ENCODE peak calls at places on chromosomes 2 and 18, in nine cellular contexts. One of them, this sample, is unnamed.

GRCh38 chr2:63680455-63680854 is 91.7 kb downstream of the MDH1 start:
- DNase-seq in Ammon's horn: no peak
- DNase-seq in T-helper 1 cell: no peak
- DNase-seq in uterus: no peak
- DNase-seq in endothelial cell: no peak
- DNase-seq in NCI-H82: no peak
- DNase-seq in EL: no peak
- DNase-seq in upper lobe of right lung: no peak
- DNase-seq in activated T-cell treated with anti-CD3 and anti-CD28 coated beads for 4 hours: no peak
- DNase-seq in this sample: no peak

GRCh38 chr2:95049961-95050360 is 24.5 kb downstream of the MAL start:
- DNase-seq in uterus: no peak
- DNase-seq in Ammon's horn: no peak
- DNase-seq in upper lobe of right lung: peak
- DNase-seq in EL: no peak
- DNase-seq in T-helper 1 cell: no peak
- DNase-seq in NCI-H82: no peak
- DNase-seq in endothelial cell: no peak
- DNase-seq in activated T-cell treated with anti-CD3 and anti-CD28 coated beads for 4 hours: no peak
- DNase-seq in this sample: no peak

GRCh38 chr2:86477349-86477748 is 36.2 kb downstream of the KDM3A start:
- DNase-seq in EL: peak
- DNase-seq in NCI-H82: no peak
- DNase-seq in T-helper 1 cell: no peak
- DNase-seq in activated T-cell treated with anti-CD3 and anti-CD28 coated beads for 4 hours: no peak
- DNase-seq in endothelial cell: no peak
- DNase-seq in Ammon's horn: no peak
- DNase-seq in uterus: no peak
- DNase-seq in upper lobe of right lung: no peak
- DNase-seq in this sample: no peak

GRCh38 chr2:96882906-96883305 is 13.0 kb upstream of the SEMA4C start:
- DNase-seq in uterus: no peak
- DNase-seq in upper lobe of right lung: no peak
- DNase-seq in activated T-cell treated with anti-CD3 and anti-CD28 coated beads for 4 hours: no peak
- DNase-seq in NCI-H82: no peak
- DNase-seq in EL: no peak
- DNase-seq in T-helper 1 cell: no peak
- DNase-seq in Ammon's horn: no peak
- DNase-seq in endothelial cell: no peak
- DNase-seq in this sample: no peak

GRCh38 chr2:125582521-125582920 is 1073.4 kb upstream of the GYPC start:
- DNase-seq in EL: no peak
- DNase-seq in activated T-cell treated with anti-CD3 and anti-CD28 coated beads for 4 hours: no peak
- DNase-seq in T-helper 1 cell: no peak
- DNase-seq in upper lobe of right lung: no peak
- DNase-seq in uterus: no peak
- DNase-seq in NCI-H82: no peak
- DNase-seq in Ammon's horn: no peak
- DNase-seq in endothelial cell: no peak
- DNase-seq in this sample: no peak

GRCh38 chr18:11512096-11513030 is 97.0 kb upstream of the SLC35G4 start:
- DNase-seq in endothelial cell: peak
- DNase-seq in upper lobe of right lung: no peak
- DNase-seq in NCI-H82: no peak
- DNase-seq in EL: peak
- DNase-seq in T-helper 1 cell: no peak
- DNase-seq in uterus: no peak
- DNase-seq in activated T-cell treated with anti-CD3 and anti-CD28 coated beads for 4 hours: no peak
- DNase-seq in Ammon's horn: no peak
- DNase-seq in this sample: no peak

GRCh38 chr2:38598991-38599295 is 3.8 kb downstream of the HNRNPLL start:
- DNase-seq in endothelial cell: no peak
- DNase-seq in NCI-H82: peak
- DNase-seq in activated T-cell treated with anti-CD3 and anti-CD28 coated beads for 4 hours: no peak
- DNase-seq in T-helper 1 cell: no peak
- DNase-seq in uterus: no peak
- DNase-seq in EL: peak
- DNase-seq in Ammon's horn: no peak
- DNase-seq in upper lobe of right lung: no peak
- DNase-seq in this sample: no peak

GRCh38 chr18:76202322-76202721 is 292.7 kb downstream of the ZNF516 start:
- DNase-seq in endothelial cell: no peak
- DNase-seq in uterus: no peak
- DNase-seq in upper lobe of right lung: no peak
- DNase-seq in Ammon's horn: no peak
- DNase-seq in activated T-cell treated with anti-CD3 and anti-CD28 coated beads for 4 hours: no peak
- DNase-seq in EL: no peak
- DNase-seq in NCI-H82: no peak
- DNase-seq in T-helper 1 cell: no peak
- DNase-seq in this sample: no peak

GRCh38 chr2:101753207-101753616 is 55.7 kb downstream of the MAP4K4 start:
- DNase-seq in activated T-cell treated with anti-CD3 and anti-CD28 coated beads for 4 hours: no peak
- DNase-seq in endothelial cell: no peak
- DNase-seq in EL: no peak
- DNase-seq in T-helper 1 cell: no peak
- DNase-seq in uterus: no peak
- DNase-seq in NCI-H82: no peak
- DNase-seq in upper lobe of right lung: no peak
- DNase-seq in Ammon's horn: no peak
- DNase-seq in this sample: no peak

GRCh38 chr2:135843671-135844070 is 6.7 kb upstream of the LCT start:
- DNase-seq in Ammon's horn: no peak
- DNase-seq in activated T-cell treated with anti-CD3 and anti-CD28 coated beads for 4 hours: no peak
- DNase-seq in endothelial cell: no peak
- DNase-seq in T-helper 1 cell: no peak
- DNase-seq in uterus: no peak
- DNase-seq in EL: no peak
- DNase-seq in NCI-H82: no peak
- DNase-seq in upper lobe of right lung: no peak
- DNase-seq in this sample: no peak

GRCh38 chr2:135512099-135512498 is 18.9 kb downstream of the ZRANB3 start:
- DNase-seq in activated T-cell treated with anti-CD3 and anti-CD28 coated beads for 4 hours: no peak
- DNase-seq in endothelial cell: no peak
- DNase-seq in EL: no peak
- DNase-seq in NCI-H82: no peak
- DNase-seq in uterus: no peak
- DNase-seq in Ammon's horn: no peak
- DNase-seq in upper lobe of right lung: no peak
- DNase-seq in T-helper 1 cell: no peak
- DNase-seq in this sample: no peak

GRCh38 chr18:44178476-44178875 is 502.2 kb upstream of the SETBP1 start:
- DNase-seq in endothelial cell: no peak
- DNase-seq in NCI-H82: no peak
- DNase-seq in upper lobe of right lung: no peak
- DNase-seq in EL: no peak
- DNase-seq in activated T-cell treated with anti-CD3 and anti-CD28 coated beads for 4 hours: no peak
- DNase-seq in T-helper 1 cell: no peak
- DNase-seq in Ammon's horn: no peak
- DNase-seq in uterus: peak
- DNase-seq in this sample: no peak

GRCh38 chr2:130844161-130844560 is 7.4 kb downstream of the ARHGEF4 start:
- DNase-seq in Ammon's horn: no peak
- DNase-seq in EL: no peak
- DNase-seq in endothelial cell: no peak
- DNase-seq in upper lobe of right lung: no peak
- DNase-seq in uterus: no peak
- DNase-seq in T-helper 1 cell: no peak
- DNase-seq in NCI-H82: no peak
- DNase-seq in activated T-cell treated with anti-CD3 and anti-CD28 coated beads for 4 hours: no peak
- DNase-seq in this sample: no peak

GRCh38 chr18:55407191-55407590 is 180.8 kb downstream of the TCF4 start:
- DNase-seq in Ammon's horn: no peak
- DNase-seq in T-helper 1 cell: no peak
- DNase-seq in upper lobe of right lung: no peak
- DNase-seq in NCI-H82: no peak
- DNase-seq in uterus: no peak
- DNase-seq in activated T-cell treated with anti-CD3 and anti-CD28 coated beads for 4 hours: no peak
- DNase-seq in EL: no peak
- DNase-seq in endothelial cell: no peak
- DNase-seq in this sample: no peak

GRCh38 chr2:8239402-8240127 is 442.3 kb upstream of the ID2 start:
- DNase-seq in Ammon's horn: peak
- DNase-seq in upper lobe of right lung: no peak
- DNase-seq in activated T-cell treated with anti-CD3 and anti-CD28 coated beads for 4 hours: no peak
- DNase-seq in endothelial cell: no peak
- DNase-seq in uterus: no peak
- DNase-seq in T-helper 1 cell: no peak
- DNase-seq in EL: no peak
- DNase-seq in NCI-H82: no peak
- DNase-seq in this sample: no peak

GRCh38 chr2:72527424-72527823 is 298.4 kb downstream of the EXOC6B start:
- DNase-seq in uterus: no peak
- DNase-seq in activated T-cell treated with anti-CD3 and anti-CD28 coated beads for 4 hours: no peak
- DNase-seq in Ammon's horn: no peak
- DNase-seq in upper lobe of right lung: no peak
- DNase-seq in EL: no peak
- DNase-seq in endothelial cell: no peak
- DNase-seq in NCI-H82: no peak
- DNase-seq in T-helper 1 cell: no peak
- DNase-seq in this sample: no peak

GRCh38 chr2:241900251-241901017 is 30.9 kb downstream of the RTP5 start:
- DNase-seq in NCI-H82: no peak
- DNase-seq in T-helper 1 cell: no peak
- DNase-seq in activated T-cell treated with anti-CD3 and anti-CD28 coated beads for 4 hours: no peak
- DNase-seq in Ammon's horn: peak
- DNase-seq in endothelial cell: no peak
- DNase-seq in EL: no peak
- DNase-seq in uterus: peak
- DNase-seq in upper lobe of right lung: peak
- DNase-seq in this sample: no peak

GRCh38 chr2:109624339-109624738 is 10.2 kb downstream of the SOWAHC start:
- DNase-seq in activated T-cell treated with anti-CD3 and anti-CD28 coated beads for 4 hours: no peak
- DNase-seq in EL: no peak
- DNase-seq in NCI-H82: no peak
- DNase-seq in Ammon's horn: no peak
- DNase-seq in uterus: no peak
- DNase-seq in endothelial cell: no peak
- DNase-seq in upper lobe of right lung: no peak
- DNase-seq in T-helper 1 cell: no peak
- DNase-seq in this sample: no peak

GRCh38 chr2:12718662-12719399 is 2.1 kb downstream of the TRIB2 start:
- DNase-seq in Ammon's horn: no peak
- DNase-seq in uterus: no peak
- DNase-seq in activated T-cell treated with anti-CD3 and anti-CD28 coated beads for 4 hours: peak
- DNase-seq in EL: no peak
- DNase-seq in upper lobe of right lung: no peak
- DNase-seq in NCI-H82: peak
- DNase-seq in T-helper 1 cell: peak
- DNase-seq in endothelial cell: peak
- DNase-seq in this sample: no peak

GRCh38 chr2:1972428-1972827 is 228.1 kb upstream of the PXDN start:
- DNase-seq in Ammon's horn: peak
- DNase-seq in uterus: no peak
- DNase-seq in endothelial cell: no peak
- DNase-seq in EL: peak
- DNase-seq in T-helper 1 cell: no peak
- DNase-seq in NCI-H82: peak
- DNase-seq in activated T-cell treated with anti-CD3 and anti-CD28 coated beads for 4 hours: no peak
- DNase-seq in upper lobe of right lung: no peak
- DNase-seq in this sample: no peak

GRCh38 chr2:178413472-178414265 is 37.3 kb downstream of the PRKRA start:
- DNase-seq in Ammon's horn: peak
- DNase-seq in NCI-H82: peak
- DNase-seq in T-helper 1 cell: peak
- DNase-seq in upper lobe of right lung: peak
- DNase-seq in activated T-cell treated with anti-CD3 and anti-CD28 coated beads for 4 hours: peak
- DNase-seq in uterus: peak
- DNase-seq in EL: peak
- DNase-seq in endothelial cell: peak
- DNase-seq in this sample: peak

GRCh38 chr2:106542730-106543359 is 55.7 kb downstream of the CD8B2 start:
- DNase-seq in activated T-cell treated with anti-CD3 and anti-CD28 coated beads for 4 hours: peak
- DNase-seq in EL: peak
- DNase-seq in endothelial cell: peak
- DNase-seq in uterus: peak
- DNase-seq in T-helper 1 cell: peak
- DNase-seq in Ammon's horn: peak
- DNase-seq in NCI-H82: peak
- DNase-seq in upper lobe of right lung: peak
- DNase-seq in this sample: peak

GRCh38 chr18:51135361-51135760 is 62.1 kb downstream of the MEX3C start:
- DNase-seq in NCI-H82: no peak
- DNase-seq in uterus: no peak
- DNase-seq in upper lobe of right lung: no peak
- DNase-seq in EL: peak
- DNase-seq in T-helper 1 cell: no peak
- DNase-seq in endothelial cell: no peak
- DNase-seq in Ammon's horn: no peak
- DNase-seq in activated T-cell treated with anti-CD3 and anti-CD28 coated beads for 4 hours: no peak
- DNase-seq in this sample: no peak

GRCh38 chr2:33213648-33214047 is 262.8 kb upstream of the RASGRP3 start:
- DNase-seq in EL: no peak
- DNase-seq in activated T-cell treated with anti-CD3 and anti-CD28 coated beads for 4 hours: no peak
- DNase-seq in endothelial cell: no peak
- DNase-seq in T-helper 1 cell: no peak
- DNase-seq in upper lobe of right lung: no peak
- DNase-seq in NCI-H82: no peak
- DNase-seq in Ammon's horn: no peak
- DNase-seq in uterus: no peak
- DNase-seq in this sample: no peak

GRCh38 chr2:105328281-105329196 is 996 bp downstream of the TGFBRAP1 start:
- DNase-seq in uterus: no peak
- DNase-seq in Ammon's horn: peak
- DNase-seq in endothelial cell: no peak
- DNase-seq in activated T-cell treated with anti-CD3 and anti-CD28 coated beads for 4 hours: no peak
- DNase-seq in NCI-H82: peak
- DNase-seq in T-helper 1 cell: no peak
- DNase-seq in upper lobe of right lung: peak
- DNase-seq in EL: peak
- DNase-seq in this sample: no peak

GRCh38 chr2:175926272-175926671 is 75.8 kb downstream of the LNPK start:
- DNase-seq in EL: peak
- DNase-seq in activated T-cell treated with anti-CD3 and anti-CD28 coated beads for 4 hours: no peak
- DNase-seq in endothelial cell: no peak
- DNase-seq in T-helper 1 cell: no peak
- DNase-seq in upper lobe of right lung: no peak
- DNase-seq in uterus: no peak
- DNase-seq in Ammon's horn: no peak
- DNase-seq in NCI-H82: no peak
- DNase-seq in this sample: no peak

GRCh38 chr2:218262631-218263586 is 2.1 kb downstream of the GPBAR1 start:
- DNase-seq in endothelial cell: no peak
- DNase-seq in upper lobe of right lung: peak
- DNase-seq in T-helper 1 cell: no peak
- DNase-seq in activated T-cell treated with anti-CD3 and anti-CD28 coated beads for 4 hours: no peak
- DNase-seq in EL: no peak
- DNase-seq in Ammon's horn: no peak
- DNase-seq in NCI-H82: no peak
- DNase-seq in uterus: no peak
- DNase-seq in this sample: no peak

GRCh38 chr18:74682998-74683311 is 85.3 kb downstream of the ZNF407 start:
- DNase-seq in activated T-cell treated with anti-CD3 and anti-CD28 coated beads for 4 hours: no peak
- DNase-seq in NCI-H82: no peak
- DNase-seq in T-helper 1 cell: no peak
- DNase-seq in EL: no peak
- DNase-seq in endothelial cell: no peak
- DNase-seq in uterus: no peak
- DNase-seq in upper lobe of right lung: no peak
- DNase-seq in Ammon's horn: no peak
- DNase-seq in this sample: no peak